ENCODE peak calls at places on chromosome 6, in six cellular contexts. One of them, this sample, is unnamed.

GRCh38 chr6:159315562-159315961 is 146.4 kb downstream of the FNDC1 start:
- DNase-seq in upper lobe of right lung: no peak
- DNase-seq in stimulated activated CD4-positive, alpha-beta T cell treated with anti-CD3 and anti-CD28 coated beads, Interleukin-12 subunit alpha, Interleukin-12 subunit beta, amount 100 ng/mL, for 48 hours: no peak
- DNase-seq in SHP77 treated with DMSO at 0.1 percent for 48 hours: no peak
- DNase-seq in KG1: no peak
- DNase-seq in lower leg skin: no peak
- DNase-seq in this sample: no peak

GRCh38 chr6:79277109-79277508 is 42.6 kb upstream of the HMGN3 start:
- DNase-seq in upper lobe of right lung: no peak
- DNase-seq in SHP77 treated with DMSO at 0.1 percent for 48 hours: no peak
- DNase-seq in KG1: no peak
- DNase-seq in lower leg skin: no peak
- DNase-seq in stimulated activated CD4-positive, alpha-beta T cell treated with anti-CD3 and anti-CD28 coated beads, Interleukin-12 subunit alpha, Interleukin-12 subunit beta, amount 100 ng/mL, for 48 hours: no peak
- DNase-seq in this sample: no peak

GRCh38 chr6:44898296-44898930 is 429.7 kb upstream of the RUNX2 start:
- DNase-seq in lower leg skin: no peak
- DNase-seq in KG1: no peak
- DNase-seq in stimulated activated CD4-positive, alpha-beta T cell treated with anti-CD3 and anti-CD28 coated beads, Interleukin-12 subunit alpha, Interleukin-12 subunit beta, amount 100 ng/mL, for 48 hours: no peak
- DNase-seq in upper lobe of right lung: no peak
- DNase-seq in SHP77 treated with DMSO at 0.1 percent for 48 hours: no peak
- DNase-seq in this sample: peak

GRCh38 chr6:100780648-100781047 is 100.5 kb downstream of the ASCC3 start:
- DNase-seq in KG1: no peak
- DNase-seq in upper lobe of right lung: no peak
- DNase-seq in SHP77 treated with DMSO at 0.1 percent for 48 hours: no peak
- DNase-seq in stimulated activated CD4-positive, alpha-beta T cell treated with anti-CD3 and anti-CD28 coated beads, Interleukin-12 subunit alpha, Interleukin-12 subunit beta, amount 100 ng/mL, for 48 hours: no peak
- DNase-seq in lower leg skin: no peak
- DNase-seq in this sample: no peak

GRCh38 chr6:138302554-138302953 is 75.2 kb upstream of the SMIM28 start:
- DNase-seq in stimulated activated CD4-positive, alpha-beta T cell treated with anti-CD3 and anti-CD28 coated beads, Interleukin-12 subunit alpha, Interleukin-12 subunit beta, amount 100 ng/mL, for 48 hours: no peak
- DNase-seq in lower leg skin: no peak
- DNase-seq in KG1: no peak
- DNase-seq in SHP77 treated with DMSO at 0.1 percent for 48 hours: no peak
- DNase-seq in upper lobe of right lung: no peak
- DNase-seq in this sample: no peak

GRCh38 chr6:112311950-112312547 is 35.1 kb upstream of the RFPL4B start:
- DNase-seq in SHP77 treated with DMSO at 0.1 percent for 48 hours: peak
- DNase-seq in stimulated activated CD4-positive, alpha-beta T cell treated with anti-CD3 and anti-CD28 coated beads, Interleukin-12 subunit alpha, Interleukin-12 subunit beta, amount 100 ng/mL, for 48 hours: no peak
- DNase-seq in lower leg skin: no peak
- DNase-seq in KG1: peak
- DNase-seq in upper lobe of right lung: no peak
- DNase-seq in this sample: peak

GRCh38 chr6:117263353-117263927 is 1.9 kb upstream of the VGLL2 start:
- DNase-seq in upper lobe of right lung: no peak
- DNase-seq in stimulated activated CD4-positive, alpha-beta T cell treated with anti-CD3 and anti-CD28 coated beads, Interleukin-12 subunit alpha, Interleukin-12 subunit beta, amount 100 ng/mL, for 48 hours: no peak
- DNase-seq in SHP77 treated with DMSO at 0.1 percent for 48 hours: no peak
- DNase-seq in KG1: no peak
- DNase-seq in lower leg skin: no peak
- DNase-seq in this sample: no peak

GRCh38 chr6:72643214-72643613 is 21.4 kb downstream of the KCNQ5 start:
- DNase-seq in lower leg skin: no peak
- DNase-seq in SHP77 treated with DMSO at 0.1 percent for 48 hours: no peak
- DNase-seq in KG1: no peak
- DNase-seq in upper lobe of right lung: no peak
- DNase-seq in stimulated activated CD4-positive, alpha-beta T cell treated with anti-CD3 and anti-CD28 coated beads, Interleukin-12 subunit alpha, Interleukin-12 subunit beta, amount 100 ng/mL, for 48 hours: no peak
- DNase-seq in this sample: no peak

GRCh38 chr6:109579361-109579760 is 96.3 kb upstream of the ZBTB24 start:
- DNase-seq in stimulated activated CD4-positive, alpha-beta T cell treated with anti-CD3 and anti-CD28 coated beads, Interleukin-12 subunit alpha, Interleukin-12 subunit beta, amount 100 ng/mL, for 48 hours: no peak
- DNase-seq in SHP77 treated with DMSO at 0.1 percent for 48 hours: no peak
- DNase-seq in upper lobe of right lung: no peak
- DNase-seq in KG1: no peak
- DNase-seq in lower leg skin: no peak
- DNase-seq in this sample: no peak

GRCh38 chr6:77551135-77551534 is 87.8 kb upstream of the HTR1B start:
- DNase-seq in upper lobe of right lung: no peak
- DNase-seq in stimulated activated CD4-positive, alpha-beta T cell treated with anti-CD3 and anti-CD28 coated beads, Interleukin-12 subunit alpha, Interleukin-12 subunit beta, amount 100 ng/mL, for 48 hours: no peak
- DNase-seq in SHP77 treated with DMSO at 0.1 percent for 48 hours: no peak
- DNase-seq in lower leg skin: no peak
- DNase-seq in KG1: no peak
- DNase-seq in this sample: no peak

GRCh38 chr6:36563928-36564284 is 16.6 kb upstream of the STK38 start:
- DNase-seq in upper lobe of right lung: no peak
- DNase-seq in KG1: no peak
- DNase-seq in stimulated activated CD4-positive, alpha-beta T cell treated with anti-CD3 and anti-CD28 coated beads, Interleukin-12 subunit alpha, Interleukin-12 subunit beta, amount 100 ng/mL, for 48 hours: no peak
- DNase-seq in SHP77 treated with DMSO at 0.1 percent for 48 hours: no peak
- DNase-seq in lower leg skin: no peak
- DNase-seq in this sample: no peak

GRCh38 chr6:35015476-35015875 is 125.7 kb downstream of the TCP11 start:
- DNase-seq in stimulated activated CD4-positive, alpha-beta T cell treated with anti-CD3 and anti-CD28 coated beads, Interleukin-12 subunit alpha, Interleukin-12 subunit beta, amount 100 ng/mL, for 48 hours: no peak
- DNase-seq in lower leg skin: no peak
- DNase-seq in KG1: no peak
- DNase-seq in SHP77 treated with DMSO at 0.1 percent for 48 hours: no peak
- DNase-seq in upper lobe of right lung: no peak
- DNase-seq in this sample: no peak

GRCh38 chr6:28880894-28881780 is 42.6 kb downstream of the TRIM27 start:
- DNase-seq in upper lobe of right lung: no peak
- DNase-seq in lower leg skin: no peak
- DNase-seq in KG1: peak
- DNase-seq in stimulated activated CD4-positive, alpha-beta T cell treated with anti-CD3 and anti-CD28 coated beads, Interleukin-12 subunit alpha, Interleukin-12 subunit beta, amount 100 ng/mL, for 48 hours: peak
- DNase-seq in SHP77 treated with DMSO at 0.1 percent for 48 hours: peak
- DNase-seq in this sample: peak

GRCh38 chr6:3423439-3424184 is 33.2 kb downstream of the SLC22A23 start:
- DNase-seq in stimulated activated CD4-positive, alpha-beta T cell treated with anti-CD3 and anti-CD28 coated beads, Interleukin-12 subunit alpha, Interleukin-12 subunit beta, amount 100 ng/mL, for 48 hours: no peak
- DNase-seq in upper lobe of right lung: no peak
- DNase-seq in lower leg skin: no peak
- DNase-seq in SHP77 treated with DMSO at 0.1 percent for 48 hours: no peak
- DNase-seq in KG1: no peak
- DNase-seq in this sample: no peak

GRCh38 chr6:145069966-145070365 is 665.4 kb downstream of the EPM2A start:
- DNase-seq in lower leg skin: no peak
- DNase-seq in KG1: no peak
- DNase-seq in SHP77 treated with DMSO at 0.1 percent for 48 hours: no peak
- DNase-seq in stimulated activated CD4-positive, alpha-beta T cell treated with anti-CD3 and anti-CD28 coated beads, Interleukin-12 subunit alpha, Interleukin-12 subunit beta, amount 100 ng/mL, for 48 hours: no peak
- DNase-seq in upper lobe of right lung: no peak
- DNase-seq in this sample: peak

GRCh38 chr6:82612475-82612874 is 248.9 kb downstream of the TPBG start:
- DNase-seq in SHP77 treated with DMSO at 0.1 percent for 48 hours: peak
- DNase-seq in stimulated activated CD4-positive, alpha-beta T cell treated with anti-CD3 and anti-CD28 coated beads, Interleukin-12 subunit alpha, Interleukin-12 subunit beta, amount 100 ng/mL, for 48 hours: no peak
- DNase-seq in lower leg skin: no peak
- DNase-seq in upper lobe of right lung: no peak
- DNase-seq in KG1: no peak
- DNase-seq in this sample: no peak

GRCh38 chr6:12528171-12528570 is 188.4 kb upstream of the PHACTR1 start:
- DNase-seq in upper lobe of right lung: no peak
- DNase-seq in SHP77 treated with DMSO at 0.1 percent for 48 hours: no peak
- DNase-seq in lower leg skin: no peak
- DNase-seq in stimulated activated CD4-positive, alpha-beta T cell treated with anti-CD3 and anti-CD28 coated beads, Interleukin-12 subunit alpha, Interleukin-12 subunit beta, amount 100 ng/mL, for 48 hours: no peak
- DNase-seq in KG1: no peak
- DNase-seq in this sample: no peak

GRCh38 chr6:40152701-40153100 is 218.4 kb upstream of the MOCS1 start:
- DNase-seq in lower leg skin: no peak
- DNase-seq in SHP77 treated with DMSO at 0.1 percent for 48 hours: no peak
- DNase-seq in stimulated activated CD4-positive, alpha-beta T cell treated with anti-CD3 and anti-CD28 coated beads, Interleukin-12 subunit alpha, Interleukin-12 subunit beta, amount 100 ng/mL, for 48 hours: no peak
- DNase-seq in upper lobe of right lung: no peak
- DNase-seq in KG1: no peak
- DNase-seq in this sample: no peak

GRCh38 chr6:67854098-67854497 is 781.0 kb upstream of the ADGRB3 start:
- DNase-seq in upper lobe of right lung: no peak
- DNase-seq in KG1: no peak
- DNase-seq in stimulated activated CD4-positive, alpha-beta T cell treated with anti-CD3 and anti-CD28 coated beads, Interleukin-12 subunit alpha, Interleukin-12 subunit beta, amount 100 ng/mL, for 48 hours: no peak
- DNase-seq in SHP77 treated with DMSO at 0.1 percent for 48 hours: no peak
- DNase-seq in lower leg skin: no peak
- DNase-seq in this sample: no peak

GRCh38 chr6:34610819-34611477 is 54.8 kb upstream of the SPDEF start:
- DNase-seq in stimulated activated CD4-positive, alpha-beta T cell treated with anti-CD3 and anti-CD28 coated beads, Interleukin-12 subunit alpha, Interleukin-12 subunit beta, amount 100 ng/mL, for 48 hours: no peak
- DNase-seq in upper lobe of right lung: no peak
- DNase-seq in SHP77 treated with DMSO at 0.1 percent for 48 hours: no peak
- DNase-seq in KG1: no peak
- DNase-seq in lower leg skin: no peak
- DNase-seq in this sample: peak

GRCh38 chr6:52994031-52994788 is 874 bp downstream of the GSTA4 start:
- DNase-seq in KG1: no peak
- DNase-seq in upper lobe of right lung: no peak
- DNase-seq in SHP77 treated with DMSO at 0.1 percent for 48 hours: peak
- DNase-seq in stimulated activated CD4-positive, alpha-beta T cell treated with anti-CD3 and anti-CD28 coated beads, Interleukin-12 subunit alpha, Interleukin-12 subunit beta, amount 100 ng/mL, for 48 hours: no peak
- DNase-seq in lower leg skin: no peak
- DNase-seq in this sample: peak

This sample was measured in HFFc6.